ENCODE peak calls at places on chromosome 1, in six cellular contexts. I is HS-27A; C is iPS-NIHi11; N is activated effector memory CD4-positive, alpha-beta T cell treated with anti-CD3 and anti-CD28 coated beads, Interleukin-2, amount 50 U/mL, for 16 hours; U is fibroblast of the conjunctiva; F is caudate nucleus. Y is an unnamed sample.

GRCh38 chr1:163337631-163338030 is 15.9 kb downstream of the NUF2 start:
- DNase-seq in I (no peak), C (no peak), N (no peak), U (no peak), F (no peak), Y (no peak)

GRCh38 chr1:231272880-231273279 is 31.9 kb downstream of the GNPAT start:
- DNase-seq in I (no peak), C (no peak), N (no peak), U (no peak), F (no peak), Y (no peak)

GRCh38 chr1:83796409-83796808 is 202.5 kb downstream of the TTLL7 start:
- DNase-seq in I (no peak), C (no peak), N (no peak), U (no peak), F (no peak), Y (no peak)

GRCh38 chr1:156801409-156802121 is 15.1 kb downstream of the SH2D2A start:
- DNase-seq in I (no peak), C (no peak), N (peak), U (peak), F (no peak), Y (no peak)

GRCh38 chr1:153728305-153729066 is 636 bp downstream of the INTS3 start:
- DNase-seq in I (no peak), C (peak), N (peak), U (no peak), F (peak), Y (no peak)

GRCh38 chr1:63322248-63322943 is at the start of gene FOXD3:
- DNase-seq in I (no peak), C (peak), N (peak), U (no peak), F (no peak), Y (no peak)

GRCh38 chr1:26907071-26907922 is 6.5 kb downstream of the NR0B2 start:
- DNase-seq in I (peak), C (peak), N (no peak), U (peak), F (no peak), Y (no peak)

GRCh38 chr1:167489581-167490340 is 28.6 kb downstream of the CD247 start:
- DNase-seq in I (no peak), C (peak), N (peak), U (no peak), F (no peak), Y (no peak)

GRCh38 chr1:166974647-166975345 is 544 bp downstream of the ILDR2 start:
- DNase-seq in I (no peak), C (no peak), N (peak), U (no peak), F (no peak), Y (no peak)

GRCh38 chr1:241630476-241630875 is 9.7 kb downstream of the CHML start:
- DNase-seq in I (no peak), C (no peak), N (no peak), U (no peak), F (no peak), Y (no peak)

GRCh38 chr1:32234792-32235191 is 12.2 kb upstream of the FAM167B start:
- DNase-seq in I (no peak), C (no peak), N (no peak), U (no peak), F (no peak), Y (no peak)

GRCh38 chr1:112878321-112878720 is 77.7 kb downstream of the SLC16A1 start:
- DNase-seq in I (no peak), C (no peak), N (no peak), U (no peak), F (peak), Y (no peak)

GRCh38 chr1:4825841-4826450 is 171.5 kb downstream of the AJAP1 start:
- DNase-seq in I (no peak), C (peak), N (no peak), U (no peak), F (peak), Y (no peak)

GRCh38 chr1:186858923-186859322 is 30.2 kb downstream of the PLA2G4A start:
- DNase-seq in I (no peak), C (no peak), N (no peak), U (no peak), F (no peak), Y (no peak)

GRCh38 chr1:199747984-199748383 is 279.5 kb upstream of the NR5A2 start:
- DNase-seq in I (no peak), C (peak), N (no peak), U (no peak), F (no peak), Y (no peak)

GRCh38 chr1:226584164-226584563 is 35.6 kb downstream of the STUM start:
- DNase-seq in I (no peak), C (no peak), N (no peak), U (no peak), F (no peak), Y (no peak)

GRCh38 chr1:224525411-224526040 is 90.6 kb upstream of the CNIH3 start:
- DNase-seq in I (no peak), C (no peak), N (no peak), U (no peak), F (no peak), Y (no peak)

GRCh38 chr1:85343612-85344255 is 67.3 kb upstream of the BCL10 start:
- DNase-seq in I (no peak), C (no peak), N (no peak), U (no peak), F (no peak), Y (no peak)

GRCh38 chr1:169321539-169321938 is 46.1 kb downstream of the NME7 start:
- DNase-seq in I (peak), C (no peak), N (no peak), U (no peak), F (no peak), Y (no peak)

Y was measured in hypothalamus.